ENCODE peak calls at places on chromosomes 16 and 17, in nine cellular contexts. T is mammary epithelial cell, J is left ventricle myocardium inferior, U is heart right ventricle, Q is tibial artery, C is fibroblast of lung, W is thyroid gland, V is tibial nerve, B is IMR-90. X is an unnamed sample.
A peak's percentile ranks its signal among the peaks of the same experiment; 100 is the strongest.

GRCh38 chr17:17889922-17890321 is 53.1 kb upstream of the SREBF1 start:
- DNase-seq in T (no peak), W (no peak), U (no peak), Q (no peak), V (no peak), J (no peak), C (no peak), B (no peak), X (no peak)

GRCh38 chr16:67449328-67449727 is 18.4 kb downstream of the HSD11B2 start:
- DNase-seq in C (no peak), Q (no peak), U (peak; percentile 75), V (no peak), J (peak; percentile 81), B (no peak), T (no peak), W (peak; percentile 91), X (no peak)

GRCh38 chr17:76554131-76554530 is 14.3 kb downstream of the PRCD start:
- DNase-seq in W (peak; percentile 98), C (no peak), Q (no peak), T (no peak), B (no peak), V (no peak), J (peak; percentile 75), U (peak; percentile 61), X (no peak)

GRCh38 chr16:81715358-81716196 is 63.5 kb upstream of the PLCG2 start:
- DNase-seq in T (no peak), B (no peak), U (no peak), Q (no peak), W (no peak), J (no peak), V (no peak), C (no peak), X (no peak)

GRCh38 chr16:85462405-85463227 is 150.5 kb upstream of the GSE1 start:
- DNase-seq in J (peak; percentile 53), U (peak; percentile 71), V (no peak), Q (no peak), C (no peak), B (no peak), T (no peak), W (peak; percentile 80), X (no peak)

GRCh38 chr16:14958970-14959369 is 15.9 kb upstream of the PDXDC1 start:
- DNase-seq in C (peak; percentile 12), J (no peak), Q (no peak), T (peak; percentile 22), W (no peak), V (no peak), U (no peak), B (no peak), X (peak; percentile 29)

GRCh38 chr16:67883872-67884261 is 818 bp upstream of the NRN1L start:
- DNase-seq in B (peak; percentile 26), J (peak; percentile 54), C (peak; percentile 29), T (peak; percentile 39), W (peak; percentile 73), U (peak; percentile 70), V (peak; percentile 61), Q (peak; percentile 47), X (no peak)

GRCh38 chr16:2429771-2430663 is 770 bp downstream of the CCNF start:
- DNase-seq in C (peak; percentile 9), W (no peak), U (no peak), J (no peak), Q (no peak), T (peak; percentile 21), B (peak; percentile 19), V (no peak), X (no peak)

GRCh38 chr16:4293822-4294457 is 21.1 kb upstream of the TFAP4 start:
- DNase-seq in T (peak; percentile 35), U (peak; percentile 51), Q (peak; percentile 51), J (peak; percentile 46), W (peak; percentile 76), B (peak; percentile 82), V (no peak), C (peak; percentile 87), X (peak; percentile 47)

GRCh38 chr17:7889166-7889584 is 586 bp downstream of the CHD3 start:
- DNase-seq in C (peak; percentile 83), J (peak; percentile 97), V (peak; percentile 90), T (peak; percentile 78), B (peak; percentile 86), Q (peak; percentile 97), W (peak; percentile 100), U (peak; percentile 98), X (no peak)
- TF ChIP-seq CTCF in C (peak; percentile 33), J (peak; percentile 71), V (peak; percentile 79), T (peak; percentile 24), B (peak; percentile 47), Q (peak; percentile 51), W (peak; percentile 74), U (peak; percentile 55), X (peak; percentile 49)

GRCh38 chr17:15257316-15257925 is 7.7 kb downstream of the PMP22 start:
- DNase-seq in W (peak; percentile 83), U (peak; percentile 84), C (peak; percentile 73), V (peak; percentile 85), J (peak; percentile 83), Q (peak; percentile 81), T (peak; percentile 58), B (peak; percentile 72), X (no peak)

GRCh38 chr17:15255713-15256454 is 9.2 kb downstream of the PMP22 start:
- DNase-seq in T (peak; percentile 50), C (peak; percentile 89), B (peak; percentile 73), V (no peak), Q (no peak), J (no peak), U (no peak), W (peak; percentile 20), X (peak; percentile 80)

GRCh38 chr17:15260376-15261062 is 4.6 kb downstream of the PMP22 start:
- DNase-seq in W (peak; percentile 93), C (peak; percentile 89), V (peak; percentile 83), B (peak; percentile 88), T (peak; percentile 67), Q (peak; percentile 87), U (peak; percentile 92), J (peak; percentile 90), X (no peak)

GRCh38 chr17:15261063-15261817 is 3.9 kb downstream of the PMP22 start:
- DNase-seq in Q (no peak), V (peak; percentile 32), W (peak; percentile 70), C (peak; percentile 63), U (peak; percentile 66), T (peak; percentile 54), J (peak; percentile 48), B (peak; percentile 60), X (no peak)

DNA sequence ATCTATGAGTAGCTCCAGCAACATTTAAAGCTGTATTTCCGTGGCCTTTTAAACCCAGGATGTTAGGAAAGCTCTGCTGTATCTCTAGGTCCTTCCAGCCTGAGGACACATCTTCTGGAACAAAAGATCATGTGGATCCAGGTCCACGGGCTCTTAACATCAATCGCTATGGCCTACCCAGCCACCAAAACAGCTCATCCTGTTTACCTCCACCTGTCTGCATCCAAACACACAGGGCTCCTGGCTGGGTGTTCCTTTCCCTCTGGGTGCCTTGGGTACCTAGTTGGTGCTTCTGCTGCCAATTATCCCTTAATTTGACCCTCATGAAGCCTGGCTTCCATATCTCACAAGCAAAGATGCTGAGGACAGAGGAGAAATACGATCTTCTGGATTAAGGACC is 7.0 kb downstream of the PMP22 start:
- DNase-seq in J (no peak), U (no peak), W (no peak), V (no peak), B (no peak), T (no peak), C (no peak), Q (no peak), X (no peak)
- H3K4me1 ChIP-seq in J (peaks cover 95% of the 10 kb centered on the region), U (peaks cover 15% of the 10 kb centered on the region), W (peaks cover 37% of the 10 kb centered on the region), V (peaks cover 71% of the 10 kb centered on the region), B (peaks cover 13% of the 10 kb centered on the region), T (peaks cover 52% of the 10 kb centered on the region), C (peaks cover 21% of the 10 kb centered on the region), Q (peaks cover 46% of the 10 kb centered on the region), X (peaks cover 14% of the 10 kb centered on the region)

GRCh38 chr17:57892146-57892819 is 42.4 kb upstream of the MRPS23 start:
- DNase-seq in W (peak; percentile 89), B (peak; percentile 84), J (peak; percentile 90), Q (peak; percentile 89), C (peak; percentile 79), V (peak; percentile 90), U (peak; percentile 90), T (no peak), X (no peak)
- H3K27ac ChIP-seq in W (peak overlapping the region; percentile 99), B (peak overlapping the region; percentile 67), J (peak overlapping the region; percentile 99), Q (peak overlapping the region; percentile 93), C (peak overlapping the region; percentile 87), V (peak overlapping the region; percentile 71), U (peak overlapping the region; percentile 96), T (peak overlapping the region; percentile 45), X (no peak overlapping the region)

GRCh38 chr17:80510132-80510531 is 33.7 kb upstream of the NPTX1 start:
- DNase-seq in U (no peak), C (no peak), V (no peak), Q (no peak), W (no peak), B (no peak), J (no peak), T (no peak), X (no peak)
- TF ChIP-seq CTCF in U (no peak), C (no peak), V (no peak), Q (no peak), W (no peak), B (no peak), J (no peak), T (no peak), X (no peak)

GRCh38 chr17:35536664-35537160 is 766 bp downstream of the SLFN12L start:
- DNase-seq in V (no peak), U (no peak), J (no peak), Q (no peak), C (no peak), B (no peak), T (no peak), W (no peak), X (no peak)
- H3K4me1 ChIP-seq in V (peaks cover 39% of the 10 kb centered on the region), U (peaks cover 3% of the 10 kb centered on the region), J (peaks cover 34% of the 10 kb centered on the region), Q (no peaks in the 10 kb centered on the region), C (peaks cover 3% of the 10 kb centered on the region), B (no peaks in the 10 kb centered on the region), T (no peaks in the 10 kb centered on the region), W (no peaks in the 10 kb centered on the region), X (no peaks in the 10 kb centered on the region)

X was measured in foreskin keratinocyte.